ENCODE peak calls at places on chromosomes 12 and 14, in six cellular contexts. M is GM23338; O is heart left ventricle; T is cardiac muscle cell; W is CD8-positive, alpha-beta T cell; P is HFF-Myc. D is an unnamed sample.

GRCh38 chr14:91295276-91295845 is 50.9 kb upstream of the GPR68 start:
- DNase-seq in P (no peak), T (no peak), M (no peak), W (no peak), O (no peak), D (no peak)

GRCh38 chr12:39935275-39935674 is 170.6 kb downstream of the SLC2A13 start:
- DNase-seq in O (no peak), T (peak), M (no peak), W (no peak), P (no peak), D (no peak)

GRCh38 chr14:51277753-51278415 is 37.8 kb downstream of the TMX1 start:
- DNase-seq in T (peak), M (no peak), P (no peak), O (no peak), W (no peak), D (no peak)

GRCh38 chr12:26906704-26907103 is 31.1 kb downstream of the INTS13 start:
- DNase-seq in W (no peak), M (no peak), P (no peak), T (no peak), O (no peak), D (no peak)

GRCh38 chr14:77880056-77880455 is 80.1 kb downstream of the ADCK1 start:
- DNase-seq in T (no peak), P (no peak), M (no peak), W (no peak), O (no peak), D (no peak)

GRCh38 chr12:34400423-34400881 is 378.2 kb downstream of the ALG10 start:
- DNase-seq in P (no peak), M (no peak), W (peak), T (no peak), O (peak), D (no peak)

GRCh38 chr12:6056406-6057211 is 67.9 kb downstream of the VWF start:
- DNase-seq in M (peak), O (no peak), W (peak), P (no peak), T (no peak), D (no peak)

GRCh38 chr14:106610691-106611090 is 1084.3 kb downstream of the TMEM121 start:
- DNase-seq in W (no peak), P (no peak), O (no peak), T (no peak), M (no peak), D (no peak)

GRCh38 chr12:53207042-53207441 is at the start of gene ITGB7:
- DNase-seq in P (no peak), O (no peak), W (peak), T (no peak), M (peak), D (peak)

GRCh38 chr12:52913424-52913821 is 8.5 kb upstream of the KRT8 start:
- DNase-seq in M (no peak), T (no peak), W (no peak), O (no peak), P (no peak), D (no peak)

GRCh38 chr12:127742231-127742630 is 524.7 kb upstream of the TMEM132C start:
- DNase-seq in O (no peak), M (no peak), T (no peak), W (no peak), P (no peak), D (no peak)

GRCh38 chr12:70920891-70921290 is 353 bp upstream of the PTPRR start:
- DNase-seq in W (no peak), P (no peak), T (no peak), O (no peak), M (peak), D (no peak)

GRCh38 chr12:49038291-49038955 is 19.8 kb upstream of the PRKAG1 start:
- DNase-seq in W (no peak), T (no peak), P (no peak), O (no peak), M (no peak), D (no peak)

GRCh38 chr12:132400011-132400641 is 70.7 kb upstream of the GALNT9 start:
- DNase-seq in P (no peak), O (no peak), T (peak), W (no peak), M (no peak), D (no peak)

GRCh38 chr14:99773496-99774203 is 19.6 kb upstream of the EML1 start:
- DNase-seq in P (no peak), O (no peak), W (no peak), T (no peak), M (peak), D (no peak)

GRCh38 chr12:63955831-63956685 is 111.6 kb downstream of the SRGAP1 start:
- DNase-seq in T (peak), M (no peak), P (no peak), O (no peak), W (no peak), D (peak)

GRCh38 chr14:59126714-59127436 is 61.6 kb upstream of the DAAM1 start:
- DNase-seq in O (no peak), P (peak), T (peak), W (peak), M (peak), D (peak)

GRCh38 chr14:89540009-89540829 is 123.2 kb upstream of the FOXN3 start:
- DNase-seq in M (no peak), T (peak), O (no peak), W (no peak), P (no peak), D (no peak)

GRCh38 chr14:29518335-29518734 is 409.3 kb downstream of the PRKD1 start:
- DNase-seq in M (no peak), T (peak), W (no peak), P (no peak), O (no peak), D (no peak)

GRCh38 chr14:81433378-81433777 is 33.3 kb upstream of the STON2 start:
- DNase-seq in M (no peak), P (no peak), O (no peak), W (no peak), T (no peak), D (no peak)

GRCh38 chr12:68406134-68406576 is 74.0 kb upstream of the MDM1 start:
- DNase-seq in W (no peak), P (peak), M (peak), T (peak), O (peak), D (no peak)

GRCh38 chr12:89024580-89024979 is 327.7 kb downstream of the DUSP6 start:
- DNase-seq in O (no peak), T (no peak), M (no peak), P (no peak), W (no peak), D (no peak)

GRCh38 chr12:68591716-68592437 is 18.8 kb upstream of the RAP1B start:
- DNase-seq in W (peak), P (no peak), M (no peak), T (no peak), O (no peak), D (peak)

GRCh38 chr12:122333142-122334087 is 67.1 kb upstream of the VPS33A start:
- DNase-seq in O (no peak), P (no peak), T (peak), W (no peak), M (no peak), D (no peak)

GRCh38 chr12:22477166-22477893 is 67.0 kb downstream of the C2CD5 start:
- DNase-seq in M (no peak), P (peak), O (no peak), W (no peak), T (peak), D (no peak)

GRCh38 chr14:66624319-66624937 is 116.5 kb downstream of the GPHN start:
- DNase-seq in M (peak), T (peak), O (peak), P (peak), W (no peak), D (peak)

GRCh38 chr14:39015360-39015961 is 87.6 kb downstream of the SEC23A start:
- DNase-seq in O (no peak), T (peak), W (no peak), M (peak), P (peak), D (peak)

GRCh38 chr12:46649433-46649832 is 176.4 kb downstream of the SLC38A4 start:
- DNase-seq in P (no peak), W (no peak), O (no peak), T (no peak), M (no peak), D (no peak)

GRCh38 chr14:103161054-103161397 is 37.8 kb downstream of the TNFAIP2 start:
- DNase-seq in T (peak), W (no peak), O (no peak), M (no peak), P (no peak), D (no peak)

GRCh38 chr12:4178424-4179184 is 95.0 kb upstream of the CCND2 start:
- DNase-seq in P (no peak), O (no peak), M (no peak), W (no peak), T (no peak), D (peak)

GRCh38 chr12:94059394-94060368 is 88.7 kb upstream of the PLXNC1 start:
- DNase-seq in W (no peak), T (no peak), M (no peak), O (no peak), P (no peak), D (no peak)

GRCh38 chr12:21483531-21483930 is 17.9 kb downstream of the RECQL start:
- DNase-seq in T (no peak), M (no peak), W (no peak), P (no peak), O (no peak), D (no peak)

GRCh38 chr14:76752744-76753143 is 8.5 kb upstream of the VASH1 start:
- DNase-seq in P (no peak), T (no peak), M (no peak), O (no peak), W (no peak), D (no peak)

GRCh38 chr12:131672311-131672940 is 38.5 kb upstream of the SFSWAP start:
- DNase-seq in P (no peak), W (no peak), T (no peak), M (no peak), O (no peak), D (no peak)

GRCh38 chr12:89768586-89769482 is 60.2 kb upstream of the ATP2B1 start:
- DNase-seq in P (peak), M (no peak), W (no peak), T (peak), O (no peak), D (no peak)

GRCh38 chr12:38132139-38132538 is 184.4 kb upstream of the ALG10B start:
- DNase-seq in O (no peak), T (no peak), P (no peak), W (no peak), M (no peak), D (no peak)

GRCh38 chr12:23221066-23221465 is 596.1 kb downstream of the ETNK1 start:
- DNase-seq in P (no peak), T (no peak), O (no peak), W (no peak), M (peak), D (no peak)

GRCh38 chr12:104805186-104805585 is 152.9 kb downstream of the SLC41A2 start:
- DNase-seq in M (no peak), O (no peak), P (no peak), T (peak), W (no peak), D (no peak)

GRCh38 chr12:8556748-8557147 is 16.0 kb upstream of the CLEC4E start:
- DNase-seq in W (no peak), M (no peak), P (no peak), T (no peak), O (no peak), D (no peak)

GRCh38 chr14:59439256-59440015 is 25.7 kb downstream of the GPR135 start:
- DNase-seq in P (no peak), T (peak), M (no peak), O (no peak), W (no peak), D (no peak)

GRCh38 chr14:93987376-93987775 is 9.7 kb upstream of the CCDC197 start:
- DNase-seq in O (no peak), T (no peak), M (peak), W (no peak), P (no peak), D (no peak)

GRCh38 chr14:93984987-93985410 is 8.6 kb upstream of the ASB2 start:
- DNase-seq in W (no peak), M (peak), P (peak), O (no peak), T (peak), D (peak)

GRCh38 chr14:93984070-93984469 is 7.7 kb upstream of the ASB2 start:
- DNase-seq in W (no peak), T (no peak), O (no peak), P (no peak), M (peak), D (no peak)

GRCh38 chr14:93987815-93988476 is 9.2 kb upstream of the CCDC197 start:
- DNase-seq in T (no peak), M (peak), O (no peak), W (no peak), P (no peak), D (no peak)

GRCh38 chr14:93986972-93987371 is 10.1 kb upstream of the CCDC197 start:
- DNase-seq in O (no peak), T (no peak), P (no peak), W (no peak), M (no peak), D (no peak)
- H3K4me3 ChIP-seq in O (peak), T (no peak), P (no peak), W (no peak), M (no peak), D (no peak)

GRCh38 chr14:105227346-105227745 is 21.0 kb upstream of the BTBD6 start:
- DNase-seq in W (no peak), P (no peak), M (no peak), T (no peak), O (no peak), D (no peak)

GRCh38 chr14:105224845-105225585 is 23.3 kb upstream of the BTBD6 start:
- DNase-seq in P (no peak), W (no peak), T (no peak), O (no peak), M (no peak), D (no peak)

GRCh38 chr14:105223770-105224544 is 24.4 kb upstream of the BTBD6 start:
- DNase-seq in W (no peak), T (no peak), P (no peak), M (no peak), O (no peak), D (no peak)

GRCh38 chr14:105228562-105228961 is 19.8 kb upstream of the BTBD6 start:
- DNase-seq in O (no peak), T (no peak), W (no peak), P (no peak), M (no peak), D (no peak)

DNA sequence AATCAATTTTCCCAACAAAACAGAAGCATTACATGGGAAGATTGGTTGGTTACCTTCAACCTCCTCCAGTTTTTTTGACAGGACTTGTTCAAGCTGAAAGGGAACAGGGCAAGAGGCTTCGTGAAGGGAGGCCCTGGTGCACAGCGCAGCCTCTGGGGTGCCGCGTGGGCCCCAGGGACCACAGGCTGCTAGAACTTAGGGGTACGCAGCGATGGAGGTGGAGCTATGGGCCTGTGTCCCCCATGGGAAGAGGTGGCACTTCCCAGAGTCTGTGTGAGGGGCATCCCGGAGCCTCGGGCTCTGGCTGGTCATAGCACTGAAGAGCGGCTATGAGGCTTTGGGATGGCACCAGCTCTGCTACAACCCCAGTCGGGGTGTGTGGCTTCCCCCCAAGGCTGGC is 22.1 kb upstream of the BTBD6 start:
- DNase-seq in O (no peak), T (no peak), W (no peak), P (no peak), M (no peak), D (no peak)
- TF ChIP-seq CTCF in O (no peak), T (no peak), W (no peak), P (no peak), M (no peak), D (no peak)

DNA sequence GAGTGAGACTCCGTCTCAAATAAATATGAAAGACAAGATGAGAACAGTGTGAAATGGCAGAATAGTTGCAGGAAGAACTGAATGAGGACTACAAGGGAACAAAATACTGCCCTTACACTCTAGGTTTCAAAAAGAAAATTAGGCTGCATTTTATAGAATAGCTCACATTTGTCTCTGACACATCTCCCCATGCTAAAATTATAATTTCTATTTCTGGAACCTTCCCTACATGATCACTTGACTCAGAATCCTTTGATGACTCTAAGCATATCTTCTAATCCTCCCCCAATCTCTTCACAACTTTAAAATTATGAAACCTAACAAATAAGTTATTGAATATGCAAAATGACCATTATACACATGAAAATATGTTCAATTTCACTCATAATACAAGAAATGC is 4.4 kb upstream of the HIGD1C start:
- DNase-seq in T (no peak), P (no peak), M (no peak), W (no peak), O (no peak), D (no peak)
- H3K4me3 ChIP-seq in T (no peak), P (no peak), M (no peak), W (no peak), O (no peak), D (no peak)

DNA sequence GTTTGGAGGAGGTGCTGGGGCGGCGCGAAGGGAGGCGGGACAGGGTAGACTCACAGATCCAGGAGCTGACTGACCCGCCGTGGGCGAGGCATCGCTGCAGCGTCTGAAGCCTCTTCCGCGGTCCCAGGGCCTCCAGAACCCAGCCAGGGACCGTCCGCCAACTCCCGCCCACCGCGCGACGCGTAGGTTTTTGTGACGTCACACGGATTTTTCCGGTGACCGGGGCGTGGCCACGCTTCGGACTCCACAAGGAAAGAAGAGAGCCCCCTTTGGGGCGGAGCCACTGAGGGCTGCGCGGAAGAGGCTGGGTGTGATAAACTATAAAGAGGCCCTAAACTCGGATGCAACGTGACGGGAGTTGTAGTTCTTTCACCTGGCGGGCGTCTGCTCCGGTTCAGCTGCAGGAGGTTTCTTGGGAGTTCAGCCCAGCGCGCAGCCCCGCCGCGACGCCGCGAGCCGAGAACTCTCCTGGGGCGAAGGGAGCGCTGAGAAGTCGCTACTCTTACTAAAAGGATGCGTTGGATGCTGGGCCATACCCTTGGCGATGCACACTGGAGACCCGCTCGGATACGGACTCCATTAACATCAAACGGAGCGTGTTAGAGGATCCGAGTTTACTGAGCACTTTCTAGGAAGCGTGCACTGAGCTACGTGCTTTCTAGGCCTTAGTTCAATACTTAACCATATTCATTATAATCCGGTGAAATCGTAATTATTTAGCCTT is at the start of gene AMN1:
- DNase-seq in M (peak), O (peak), W (peak), T (peak), P (peak), D (peak)
- TF ChIP-seq CTCF in M (no peak), O (no peak), W (no peak), T (no peak), P (no peak), D (no peak)

GRCh38 chr12:42298887-42299286 is 27.0 kb downstream of the ZCRB1 start:
- DNase-seq in O (no peak), M (no peak), T (no peak), P (no peak), W (no peak), D (peak)
- H3K4me3 ChIP-seq in O (no peak), M (no peak), T (no peak), P (no peak), W (no peak), D (peak)

GRCh38 chr12:114863911-114864310 is 179.9 kb upstream of the TBX3 start:
- DNase-seq in O (no peak), P (no peak), W (no peak), T (no peak), M (no peak), D (no peak)

GRCh38 chr12:114860969-114861368 is 177.0 kb upstream of the TBX3 start:
- DNase-seq in P (no peak), M (no peak), T (no peak), O (no peak), W (no peak), D (no peak)

GRCh38 chr12:114855678-114856077 is 171.7 kb upstream of the TBX3 start:
- DNase-seq in W (no peak), T (no peak), P (no peak), M (no peak), O (no peak), D (no peak)

GRCh38 chr12:114853003-114853529 is 169.1 kb upstream of the TBX3 start:
- DNase-seq in P (peak), M (no peak), T (peak), O (no peak), W (no peak), D (no peak)

DNA sequence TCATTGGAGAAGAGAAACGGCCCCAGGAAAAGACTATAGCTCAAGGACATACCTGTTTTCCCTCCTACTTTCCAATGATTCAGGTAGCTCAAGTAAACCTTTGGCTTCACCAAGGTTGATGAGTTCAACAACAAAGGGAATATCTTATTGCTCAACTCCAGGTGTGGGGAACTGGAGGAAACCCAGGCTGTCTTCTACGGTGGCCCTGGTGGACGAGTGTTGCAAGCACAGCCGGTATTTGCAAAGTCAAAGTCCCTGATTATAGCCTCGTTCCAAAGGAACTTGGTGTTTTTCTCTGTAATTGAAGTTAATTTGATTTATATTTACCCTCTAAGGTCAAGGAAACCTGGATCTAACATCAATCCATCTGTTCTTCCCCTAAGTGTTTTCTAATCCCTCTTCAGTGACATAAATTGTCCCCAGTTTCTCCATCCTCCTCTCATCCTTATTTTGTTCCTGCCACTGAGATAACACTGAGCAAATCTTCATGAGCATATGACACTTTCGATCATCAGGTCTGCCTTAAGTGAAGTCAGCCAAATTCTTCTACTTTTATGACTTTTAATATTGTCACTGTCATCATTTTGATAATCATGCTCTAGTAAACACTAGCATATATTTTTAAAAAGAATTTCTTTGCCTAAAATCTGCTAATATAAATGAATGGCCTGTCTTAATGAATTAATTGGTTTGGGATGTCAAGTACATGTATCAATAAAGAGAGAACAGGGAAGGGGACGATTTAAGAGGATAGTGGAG is 174.6 kb upstream of the TBX3 start:
- DNase-seq in O (no peak), P (no peak), W (no peak), T (no peak), M (peak), D (no peak)
- TF ChIP-seq CTCF in O (no peak), P (peak), W (no peak), T (peak), M (peak), D (no peak)

GRCh38 chr14:69712637-69713088 is 54.3 kb upstream of the SRSF5 start:
- DNase-seq in W (no peak), T (no peak), O (peak), P (no peak), M (peak), D (no peak)
- H3K4me3 ChIP-seq in W (no peak), T (no peak), O (no peak), P (no peak), M (peak), D (no peak)

GRCh38 chr14:88143817-88144216 is 138.9 kb downstream of the GPR65 start:
- DNase-seq in T (no peak), W (no peak), P (no peak), M (peak), O (no peak), D (no peak)
- TF ChIP-seq CTCF in T (no peak), W (no peak), P (no peak), M (peak), O (no peak), D (no peak)

D was measured in GM12865.